ENCODE peak calls at places on chromosomes 7 and 10, in nine cellular contexts. One of them, this sample, is unnamed.

GRCh38 chr7:98223351-98223897 is 12.2 kb downstream of the BHLHA15 start:
- DNase-seq in hippocampal formation: no peak
- DNase-seq in iris pigment epithelial cell: no peak
- DNase-seq in stimulated activated CD8-positive, alpha-beta memory T cell treated with anti-CD3 and anti-CD28 coated beads, Interleukin-7, amount 100 ng/mL, for 4 hours: no peak
- DNase-seq in uterus: no peak
- DNase-seq in stimulated activated CD4-positive, alpha-beta T cell treated with anti-CD3 and anti-CD28 coated beads, Interleukin-2, amount 100 ng/mL, for 48 hours: no peak
- DNase-seq in kidney epithelial cell: no peak
- DNase-seq in Calu3: no peak
- DNase-seq in HCT116: no peak
- DNase-seq in this sample: no peak

GRCh38 chr10:84424731-84425165 is 96.4 kb downstream of the CCSER2 start:
- DNase-seq in uterus: peak; percentile 79
- DNase-seq in kidney epithelial cell: peak; percentile 91
- DNase-seq in stimulated activated CD8-positive, alpha-beta memory T cell treated with anti-CD3 and anti-CD28 coated beads, Interleukin-7, amount 100 ng/mL, for 4 hours: no peak
- DNase-seq in stimulated activated CD4-positive, alpha-beta T cell treated with anti-CD3 and anti-CD28 coated beads, Interleukin-2, amount 100 ng/mL, for 48 hours: no peak
- DNase-seq in iris pigment epithelial cell: peak; percentile 98
- DNase-seq in hippocampal formation: peak; percentile 76
- DNase-seq in HCT116: peak; percentile 36
- DNase-seq in Calu3: peak; percentile 66
- DNase-seq in this sample: peak; percentile 71

GRCh38 chr10:16944081-16944922 is 127.1 kb upstream of the RSU1 start:
- DNase-seq in kidney epithelial cell: no peak
- DNase-seq in hippocampal formation: no peak
- DNase-seq in HCT116: no peak
- DNase-seq in uterus: no peak
- DNase-seq in stimulated activated CD8-positive, alpha-beta memory T cell treated with anti-CD3 and anti-CD28 coated beads, Interleukin-7, amount 100 ng/mL, for 4 hours: no peak
- DNase-seq in iris pigment epithelial cell: peak; percentile 41
- DNase-seq in Calu3: no peak
- DNase-seq in stimulated activated CD4-positive, alpha-beta T cell treated with anti-CD3 and anti-CD28 coated beads, Interleukin-2, amount 100 ng/mL, for 48 hours: no peak
- DNase-seq in this sample: no peak

GRCh38 chr7:142632291-142633134 is 116.8 kb upstream of the PRSS1 start:
- DNase-seq in stimulated activated CD8-positive, alpha-beta memory T cell treated with anti-CD3 and anti-CD28 coated beads, Interleukin-7, amount 100 ng/mL, for 4 hours: peak; percentile 20
- DNase-seq in kidney epithelial cell: no peak
- DNase-seq in Calu3: peak; percentile 70
- DNase-seq in iris pigment epithelial cell: peak; percentile 63
- DNase-seq in stimulated activated CD4-positive, alpha-beta T cell treated with anti-CD3 and anti-CD28 coated beads, Interleukin-2, amount 100 ng/mL, for 48 hours: peak; percentile 46
- DNase-seq in HCT116: peak; percentile 63
- DNase-seq in uterus: no peak
- DNase-seq in hippocampal formation: no peak
- DNase-seq in this sample: peak; percentile 71

GRCh38 chr7:114760477-114760876 is 161.4 kb upstream of the MDFIC start:
- DNase-seq in hippocampal formation: no peak
- DNase-seq in stimulated activated CD8-positive, alpha-beta memory T cell treated with anti-CD3 and anti-CD28 coated beads, Interleukin-7, amount 100 ng/mL, for 4 hours: no peak
- DNase-seq in HCT116: no peak
- DNase-seq in iris pigment epithelial cell: no peak
- DNase-seq in kidney epithelial cell: no peak
- DNase-seq in Calu3: no peak
- DNase-seq in uterus: no peak
- DNase-seq in stimulated activated CD4-positive, alpha-beta T cell treated with anti-CD3 and anti-CD28 coated beads, Interleukin-2, amount 100 ng/mL, for 48 hours: no peak
- DNase-seq in this sample: no peak

GRCh38 chr7:132475037-132475668 is 101.1 kb downstream of the PLXNA4 start:
- DNase-seq in stimulated activated CD4-positive, alpha-beta T cell treated with anti-CD3 and anti-CD28 coated beads, Interleukin-2, amount 100 ng/mL, for 48 hours: no peak
- DNase-seq in kidney epithelial cell: no peak
- DNase-seq in hippocampal formation: no peak
- DNase-seq in Calu3: no peak
- DNase-seq in stimulated activated CD8-positive, alpha-beta memory T cell treated with anti-CD3 and anti-CD28 coated beads, Interleukin-7, amount 100 ng/mL, for 4 hours: no peak
- DNase-seq in HCT116: no peak
- DNase-seq in iris pigment epithelial cell: no peak
- DNase-seq in uterus: no peak
- DNase-seq in this sample: no peak

GRCh38 chr7:2106920-2107319 is 125.8 kb downstream of the MAD1L1 start:
- DNase-seq in hippocampal formation: peak; percentile 46
- DNase-seq in Calu3: no peak
- DNase-seq in HCT116: no peak
- DNase-seq in kidney epithelial cell: no peak
- DNase-seq in stimulated activated CD4-positive, alpha-beta T cell treated with anti-CD3 and anti-CD28 coated beads, Interleukin-2, amount 100 ng/mL, for 48 hours: no peak
- DNase-seq in iris pigment epithelial cell: peak; percentile 57
- DNase-seq in uterus: no peak
- DNase-seq in stimulated activated CD8-positive, alpha-beta memory T cell treated with anti-CD3 and anti-CD28 coated beads, Interleukin-7, amount 100 ng/mL, for 4 hours: no peak
- DNase-seq in this sample: no peak

GRCh38 chr10:14063531-14064317 is 267.0 kb downstream of the FRMD4A start:
- DNase-seq in uterus: peak; percentile 25
- DNase-seq in stimulated activated CD8-positive, alpha-beta memory T cell treated with anti-CD3 and anti-CD28 coated beads, Interleukin-7, amount 100 ng/mL, for 4 hours: no peak
- DNase-seq in stimulated activated CD4-positive, alpha-beta T cell treated with anti-CD3 and anti-CD28 coated beads, Interleukin-2, amount 100 ng/mL, for 48 hours: no peak
- DNase-seq in hippocampal formation: no peak
- DNase-seq in HCT116: no peak
- DNase-seq in iris pigment epithelial cell: peak; percentile 93
- DNase-seq in Calu3: no peak
- DNase-seq in kidney epithelial cell: peak; percentile 34
- DNase-seq in this sample: no peak

GRCh38 chr10:129031233-129032150 is 435.5 kb upstream of the MGMT start:
- DNase-seq in hippocampal formation: peak; percentile 22
- DNase-seq in stimulated activated CD4-positive, alpha-beta T cell treated with anti-CD3 and anti-CD28 coated beads, Interleukin-2, amount 100 ng/mL, for 48 hours: peak; percentile 47
- DNase-seq in stimulated activated CD8-positive, alpha-beta memory T cell treated with anti-CD3 and anti-CD28 coated beads, Interleukin-7, amount 100 ng/mL, for 4 hours: peak; percentile 21
- DNase-seq in uterus: peak; percentile 65
- DNase-seq in kidney epithelial cell: no peak
- DNase-seq in Calu3: peak; percentile 26
- DNase-seq in HCT116: no peak
- DNase-seq in iris pigment epithelial cell: peak; percentile 13
- DNase-seq in this sample: peak; percentile 28

GRCh38 chr7:11120068-11120664 is 146.5 kb downstream of the PHF14 start:
- DNase-seq in HCT116: no peak
- DNase-seq in hippocampal formation: no peak
- DNase-seq in stimulated activated CD4-positive, alpha-beta T cell treated with anti-CD3 and anti-CD28 coated beads, Interleukin-2, amount 100 ng/mL, for 48 hours: no peak
- DNase-seq in uterus: no peak
- DNase-seq in kidney epithelial cell: no peak
- DNase-seq in iris pigment epithelial cell: no peak
- DNase-seq in stimulated activated CD8-positive, alpha-beta memory T cell treated with anti-CD3 and anti-CD28 coated beads, Interleukin-7, amount 100 ng/mL, for 4 hours: no peak
- DNase-seq in Calu3: no peak
- DNase-seq in this sample: no peak

GRCh38 chr7:106127984-106128780 is 16.1 kb upstream of the SYPL1 start:
- DNase-seq in uterus: no peak
- DNase-seq in stimulated activated CD4-positive, alpha-beta T cell treated with anti-CD3 and anti-CD28 coated beads, Interleukin-2, amount 100 ng/mL, for 48 hours: no peak
- DNase-seq in HCT116: no peak
- DNase-seq in kidney epithelial cell: no peak
- DNase-seq in hippocampal formation: no peak
- DNase-seq in iris pigment epithelial cell: peak; percentile 30
- DNase-seq in Calu3: no peak
- DNase-seq in stimulated activated CD8-positive, alpha-beta memory T cell treated with anti-CD3 and anti-CD28 coated beads, Interleukin-7, amount 100 ng/mL, for 4 hours: no peak
- DNase-seq in this sample: no peak